ENCODE peak calls at places on chromosomes 2 and 18, in six cellular contexts. R is GM12878, E is HCT116, Y is HepG2, D is SK-N-SH, J is K562. P is an unnamed sample.

GRCh38 chr2:192570786-192571185 is 376.1 kb upstream of the TMEFF2 start:
- DNase-seq in E (no peak), Y (no peak), J (no peak), D (no peak), R (no peak), P (no peak)

GRCh38 chr2:45839388-45840251 is 188.1 kb downstream of the PRKCE start:
- DNase-seq in R (no peak), J (no peak), D (peak; percentile 63), E (no peak), Y (no peak), P (no peak)

GRCh38 chr2:120844098-120844738 is 108.5 kb downstream of the GLI2 start:
- DNase-seq in E (no peak), D (no peak), Y (no peak), J (no peak), R (no peak), P (no peak)

GRCh38 chr18:68104036-68104435 is 587.5 kb upstream of the DSEL start:
- DNase-seq in J (no peak), Y (no peak), R (no peak), D (no peak), E (no peak), P (peak; percentile 23)

GRCh38 chr18:10025756-10026290 is 112.0 kb downstream of the VAPA start:
- DNase-seq in R (no peak), E (no peak), Y (no peak), D (no peak), J (no peak), P (no peak)

GRCh38 chr2:173136614-173137013 is 61.0 kb downstream of the MAP3K20 start:
- DNase-seq in Y (no peak), D (no peak), E (no peak), R (no peak), J (no peak), P (no peak)

GRCh38 chr2:203175371-203175770 is 63.4 kb upstream of the CYP20A1 start:
- DNase-seq in E (no peak), J (no peak), R (no peak), D (no peak), Y (no peak), P (no peak)

GRCh38 chr18:59459352-59460059 is 100.4 kb upstream of the LMAN1 start:
- DNase-seq in E (peak; percentile 10), J (peak; percentile 35), R (no peak), D (peak; percentile 45), Y (peak; percentile 16), P (peak; percentile 35)

GRCh38 chr2:86396304-86396785 is 44.8 kb upstream of the KDM3A start:
- DNase-seq in Y (peak; percentile 51), J (peak; percentile 29), E (peak; percentile 33), R (no peak), D (no peak), P (peak; percentile 66)

GRCh38 chr2:209383212-209383611 is 40.6 kb upstream of the MAP2 start:
- DNase-seq in Y (peak; percentile 37), R (no peak), D (no peak), E (peak; percentile 79), J (no peak), P (no peak)

GRCh38 chr2:171281116-171281515 is 120.4 kb upstream of the TLK1 start:
- DNase-seq in J (no peak), Y (no peak), D (no peak), R (no peak), E (no peak), P (no peak)

GRCh38 chr18:7856733-7857132 is 289.6 kb downstream of the PTPRM start:
- DNase-seq in R (no peak), E (peak; percentile 13), D (no peak), Y (peak; percentile 73), J (no peak), P (no peak)

GRCh38 chr2:159032156-159032555 is 63.7 kb downstream of the TANC1 start:
- DNase-seq in J (no peak), D (no peak), R (no peak), Y (no peak), E (no peak), P (no peak)

GRCh38 chr2:75079575-75079974 is 119.7 kb downstream of the TACR1 start:
- DNase-seq in J (no peak), Y (no peak), D (no peak), R (no peak), E (no peak), P (no peak)

GRCh38 chr2:190858817-190859216 is 21.8 kb upstream of the GLS start:
- DNase-seq in R (no peak), E (no peak), Y (peak; percentile 55), D (no peak), J (no peak), P (no peak)

GRCh38 chr2:113739849-113740248 is 16.6 kb downstream of the SLC35F5 start:
- DNase-seq in J (no peak), R (no peak), D (no peak), Y (no peak), E (no peak), P (no peak)

GRCh38 chr2:237858294-237859081 is 935 bp upstream of the RAMP1 start:
- DNase-seq in J (peak; percentile 37), R (peak; percentile 11), D (peak; percentile 86), Y (peak; percentile 78), E (no peak), P (peak; percentile 81)

GRCh38 chr2:229090231-229090630 is 180.9 kb downstream of the PID1 start:
- DNase-seq in R (no peak), Y (no peak), J (no peak), D (no peak), E (no peak), P (no peak)

GRCh38 chr2:105294844-105295481 is 34.6 kb downstream of the TGFBRAP1 start:
- DNase-seq in R (no peak), E (peak; percentile 43), Y (peak; percentile 59), J (peak; percentile 67), D (peak; percentile 82), P (peak; percentile 83)

GRCh38 chr2:199147216-199147615 is 310.5 kb downstream of the SATB2 start:
- DNase-seq in R (no peak), J (no peak), Y (no peak), E (no peak), D (no peak), P (no peak)
- TF ChIP-seq JUND in R (no peak), J (no peak), Y (no peak), E (no peak), D (no peak), P (no peak)

GRCh38 chr2:215161301-215161829 is 22.9 kb upstream of the ABCA12 start:
- DNase-seq in E (no peak), Y (no peak), D (no peak), J (no peak), R (no peak), P (peak; percentile 5)
- TF ChIP-seq JUND in E (no peak), Y (no peak), D (no peak), J (no peak), R (no peak), P (no peak)

DNA sequence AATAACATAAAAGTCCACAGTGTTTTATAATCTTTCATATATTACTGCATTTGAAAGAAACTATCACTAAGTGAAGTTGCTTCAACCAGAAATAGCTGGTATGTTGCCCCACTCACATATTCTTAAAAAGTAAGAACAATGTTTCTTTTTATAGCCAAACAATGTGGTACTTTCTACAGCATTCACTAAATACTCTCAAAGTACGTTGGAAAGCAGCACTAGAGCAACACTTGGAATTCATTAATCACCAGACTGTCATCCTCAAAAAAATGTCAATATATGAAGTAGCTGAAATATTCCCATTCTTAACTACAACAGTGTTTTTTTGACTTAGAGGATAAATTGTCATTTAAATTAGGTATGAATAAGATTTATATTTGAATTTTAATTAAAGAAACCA is 32.8 kb downstream of the COBLL1 start:
- DNase-seq in D (no peak), Y (peak; percentile 34), E (no peak), R (no peak), J (no peak), P (no peak)
- TF ChIP-seq JUND in D (no peak), Y (no peak), E (no peak), R (no peak), J (no peak), P (no peak)

DNA sequence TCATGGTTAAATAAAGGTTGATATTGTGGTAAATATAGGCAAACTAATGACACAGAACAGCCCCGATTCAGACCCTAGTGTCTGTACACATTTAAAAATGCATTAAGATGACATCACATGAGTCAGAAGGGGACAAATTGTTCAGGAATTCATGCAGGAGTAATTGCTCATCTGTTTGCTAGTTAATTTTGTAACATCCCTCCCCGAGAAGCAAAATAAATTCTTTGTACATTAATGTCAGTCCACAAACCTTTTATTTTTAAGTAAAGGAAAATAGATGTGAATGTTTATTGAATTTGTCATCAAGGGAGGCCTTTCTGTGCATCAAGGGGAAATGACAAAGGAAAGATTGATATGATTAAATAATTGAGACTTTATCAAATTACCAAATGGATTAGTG is 69.9 kb downstream of the SH3BP4 start:
- DNase-seq in J (no peak), E (no peak), Y (no peak), D (peak; percentile 43), R (no peak), P (no peak)
- TF ChIP-seq JUND in J (no peak), E (peak; percentile 61), Y (no peak), D (peak; percentile 95), R (no peak), P (no peak)

GRCh38 chr2:44171018-44171417 is 2.3 kb downstream of the PPM1B start:
- DNase-seq in D (no peak), R (no peak), J (no peak), Y (peak; percentile 26), E (peak; percentile 44), P (no peak)
- TF ChIP-seq JUND in D (peak; percentile 9), R (no peak), J (no peak), Y (no peak), E (peak; percentile 37), P (no peak)

GRCh38 chr18:22084547-22084946 is 84.8 kb upstream of the GATA6 start:
- DNase-seq in R (no peak), D (no peak), E (no peak), J (no peak), Y (peak; percentile 78), P (no peak)

GRCh38 chr18:22088029-22088428 is 81.4 kb upstream of the GATA6 start:
- DNase-seq in J (no peak), E (no peak), R (no peak), Y (no peak), D (no peak), P (no peak)

GRCh38 chr18:22091341-22091740 is 78.0 kb upstream of the GATA6 start:
- DNase-seq in E (no peak), J (no peak), D (no peak), R (no peak), Y (no peak), P (no peak)

GRCh38 chr18:22086973-22087372 is 82.4 kb upstream of the GATA6 start:
- DNase-seq in D (no peak), J (no peak), E (no peak), R (no peak), Y (no peak), P (no peak)

GRCh38 chr18:22088976-22089375 is 80.4 kb upstream of the GATA6 start:
- DNase-seq in Y (no peak), R (no peak), D (no peak), J (no peak), E (no peak), P (no peak)
- TF ChIP-seq JUND in Y (no peak), R (no peak), D (no peak), J (no peak), E (no peak), P (no peak)

DNA sequence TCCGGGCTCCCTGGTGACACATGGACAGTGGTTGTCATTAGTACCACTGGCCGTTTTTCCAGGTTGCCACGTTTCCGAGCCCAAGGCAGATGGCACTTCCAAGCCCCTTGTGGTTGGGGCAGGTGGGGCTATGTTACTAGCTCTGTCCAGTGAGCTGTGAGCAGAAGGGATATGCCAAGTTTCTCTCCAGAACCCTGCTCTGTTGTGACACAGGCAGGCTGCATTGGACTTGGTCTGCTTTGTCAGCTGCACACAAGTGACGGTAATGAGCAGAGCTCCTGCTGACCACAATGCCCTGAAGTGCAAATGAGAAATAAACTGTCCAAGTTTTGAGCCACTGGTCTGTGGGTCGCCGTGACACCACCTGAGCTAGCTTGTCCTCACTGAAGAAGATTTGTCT is 118.8 kb downstream of the GYPC start:
- DNase-seq in E (no peak), D (no peak), J (no peak), Y (no peak), R (no peak), P (no peak)
- TF ChIP-seq JUND in E (no peak), D (no peak), J (no peak), Y (no peak), R (no peak), P (no peak)

P was measured in T47D.